ENCODE peak calls at places on chromosome 2, in ten cellular contexts. Z is neural progenitor cell; K is GOT3; M is ACHN; P is colonic mucosa; S is fibroblast of lung; G is stimulated activated CD4-positive, alpha-beta T cell treated with anti-CD3 and anti-CD28 coated beads, Interleukin-12 subunit alpha, Interleukin-12 subunit beta, amount 100 ng/mL, for 48 hours; X is effector memory CD4-positive, alpha-beta T cell; O is mammary epithelial cell; E is SHP77 treated with DMSO at 0.1 percent for 48 hours. H is an unnamed sample.
A peak's percentile ranks its signal among the peaks of the same experiment; 100 is the strongest.

GRCh38 chr2:145228506-145228905 is 708.6 kb upstream of the ZEB2 start:
- DNase-seq in X (no peak), Z (no peak), G (no peak), K (no peak), P (no peak), O (peak; percentile 2), E (no peak), S (no peak), M (no peak), H (no peak)

GRCh38 chr2:5723791-5724735 is 31.9 kb downstream of the SOX11 start:
- DNase-seq in P (no peak), E (no peak), Z (no peak), G (no peak), S (peak; percentile 48), X (no peak), M (no peak), O (no peak), K (no peak), H (no peak)

GRCh38 chr2:110650346-110650745 is 27.5 kb downstream of the BUB1 start:
- DNase-seq in S (no peak), Z (no peak), O (no peak), M (no peak), X (no peak), E (no peak), G (no peak), K (no peak), P (no peak), H (no peak)

GRCh38 chr2:130286983-130287655 is 55.6 kb upstream of the IMP4 start:
- DNase-seq in Z (no peak), E (no peak), G (no peak), X (no peak), O (no peak), K (no peak), M (no peak), P (no peak), S (no peak), H (no peak)

GRCh38 chr2:12723741-12724463 is 7.2 kb downstream of the TRIB2 start:
- DNase-seq in M (no peak), X (no peak), P (no peak), O (no peak), S (no peak), Z (no peak), G (no peak), K (no peak), E (no peak), H (no peak)

GRCh38 chr2:238104521-238105311 is 4.6 kb downstream of the ESPNL start:
- DNase-seq in K (no peak), E (no peak), O (no peak), X (no peak), Z (no peak), P (no peak), G (no peak), M (no peak), S (no peak), H (no peak)

GRCh38 chr2:30147196-30147714 is 448 bp downstream of the YPEL5 start:
- DNase-seq in Z (peak; percentile 65), P (no peak), E (no peak), X (no peak), S (no peak), G (peak; percentile 3), M (no peak), O (peak; percentile 47), K (no peak), H (no peak)

GRCh38 chr2:139156730-139157129 is 376.5 kb upstream of the NXPH2 start:
- DNase-seq in E (no peak), Z (no peak), X (no peak), M (no peak), O (no peak), P (no peak), K (no peak), S (no peak), G (no peak), H (no peak)

GRCh38 chr2:141641462-141641861 is 489.4 kb downstream of the LRP1B start:
- DNase-seq in M (peak; percentile 18), O (peak; percentile 55), E (no peak), X (no peak), P (no peak), S (peak; percentile 31), Z (no peak), G (no peak), K (no peak), H (peak; percentile 19)

GRCh38 chr2:27134781-27135470 is 490 bp upstream of the PREB start:
- DNase-seq in X (no peak), M (no peak), P (no peak), Z (no peak), K (no peak), E (no peak), G (no peak), S (no peak), O (no peak), H (no peak)

GRCh38 chr2:150274108-150274507 is 213.4 kb downstream of the RND3 start:
- DNase-seq in E (no peak), K (no peak), M (no peak), P (no peak), Z (no peak), G (no peak), S (no peak), O (peak; percentile 81), X (no peak), H (peak; percentile 27)

GRCh38 chr2:191478754-191479679 is 198.9 kb upstream of the NABP1 start:
- DNase-seq in X (no peak), E (no peak), O (no peak), S (peak; percentile 57), P (peak; percentile 50), G (no peak), Z (peak; percentile 57), M (no peak), K (no peak), H (no peak)

GRCh38 chr2:98479959-98480524 is 35.4 kb downstream of the INPP4A start:
- DNase-seq in O (peak; percentile 99), E (no peak), K (peak; percentile 37), Z (no peak), M (peak; percentile 19), S (peak; percentile 54), G (no peak), X (no peak), P (no peak), H (peak; percentile 93)

GRCh38 chr2:20350105-20350712 is 435 bp downstream of the PUM2 start:
- DNase-seq in E (peak; percentile 4), K (no peak), X (peak; percentile 42), O (peak; percentile 57), Z (no peak), G (peak; percentile 40), P (peak; percentile 59), S (no peak), M (no peak), H (peak; percentile 36)

GRCh38 chr2:165203689-165204559 is at the start of gene SCN3A:
- DNase-seq in Z (peak; percentile 67), O (peak; percentile 37), S (peak; percentile 47), G (no peak), M (peak; percentile 82), X (no peak), P (peak; percentile 20), E (peak; percentile 48), K (no peak), H (peak; percentile 21)

GRCh38 chr2:75527676-75528075 is 33.1 kb downstream of the EVA1A start:
- DNase-seq in S (no peak), K (no peak), P (no peak), E (no peak), G (no peak), Z (no peak), X (no peak), O (no peak), M (no peak), H (no peak)

GRCh38 chr2:156657809-156658208 is 221.6 kb downstream of the GPD2 start:
- DNase-seq in E (no peak), O (peak; percentile 6), P (no peak), K (no peak), Z (no peak), X (no peak), G (no peak), M (no peak), S (peak; percentile 37), H (no peak)

GRCh38 chr2:189836644-189837043 is 52.4 kb downstream of the PMS1 start:
- DNase-seq in Z (no peak), S (peak; percentile 96), E (peak; percentile 54), K (no peak), O (no peak), M (no peak), G (no peak), X (no peak), P (no peak), H (peak; percentile 5)